ENCODE peak calls at places on chromosomes 6 and 20, in seven cellular contexts. One of them, this sample, is unnamed.

GRCh38 chr20:57590485-57591288 is 29.5 kb downstream of the ZBP1 start:
- DNase-seq in AG04450: no peak
- DNase-seq in CD8-positive, alpha-beta T cell: no peak
- DNase-seq in body of pancreas: no peak
- DNase-seq in adrenal gland: no peak
- DNase-seq in CD4-positive, alpha-beta memory T cell: no peak
- DNase-seq in heart left ventricle: no peak
- DNase-seq in this sample: no peak

GRCh38 chr6:167589615-167589940 is 237.1 kb upstream of the AFDN start:
- DNase-seq in AG04450: no peak
- DNase-seq in CD8-positive, alpha-beta T cell: no peak
- DNase-seq in body of pancreas: no peak
- DNase-seq in adrenal gland: no peak
- DNase-seq in CD4-positive, alpha-beta memory T cell: no peak
- DNase-seq in heart left ventricle: no peak
- DNase-seq in this sample: no peak

GRCh38 chr20:32195581-32195980 is 12.0 kb downstream of the PLAGL2 start:
- DNase-seq in AG04450: no peak
- DNase-seq in CD8-positive, alpha-beta T cell: no peak
- DNase-seq in body of pancreas: peak
- DNase-seq in adrenal gland: no peak
- DNase-seq in CD4-positive, alpha-beta memory T cell: no peak
- DNase-seq in heart left ventricle: no peak
- DNase-seq in this sample: no peak

GRCh38 chr20:46151936-46152335 is 33.8 kb downstream of the CD40 start:
- DNase-seq in AG04450: no peak
- DNase-seq in CD8-positive, alpha-beta T cell: no peak
- DNase-seq in body of pancreas: no peak
- DNase-seq in adrenal gland: no peak
- DNase-seq in CD4-positive, alpha-beta memory T cell: no peak
- DNase-seq in heart left ventricle: no peak
- DNase-seq in this sample: no peak

GRCh38 chr6:69390125-69390524 is 406.7 kb downstream of the LMBRD1 start:
- DNase-seq in AG04450: no peak
- DNase-seq in CD8-positive, alpha-beta T cell: no peak
- DNase-seq in body of pancreas: no peak
- DNase-seq in adrenal gland: no peak
- DNase-seq in CD4-positive, alpha-beta memory T cell: no peak
- DNase-seq in heart left ventricle: no peak
- DNase-seq in this sample: no peak

GRCh38 chr20:58701431-58702160 is 9.0 kb downstream of the NPEPL1 start:
- DNase-seq in AG04450: no peak
- DNase-seq in CD8-positive, alpha-beta T cell: no peak
- DNase-seq in body of pancreas: no peak
- DNase-seq in adrenal gland: peak
- DNase-seq in CD4-positive, alpha-beta memory T cell: no peak
- DNase-seq in heart left ventricle: no peak
- DNase-seq in this sample: no peak

GRCh38 chr6:75993236-75994162 is 79.0 kb downstream of the IMPG1 start:
- DNase-seq in AG04450: no peak
- DNase-seq in CD8-positive, alpha-beta T cell: no peak
- DNase-seq in body of pancreas: no peak
- DNase-seq in adrenal gland: no peak
- DNase-seq in CD4-positive, alpha-beta memory T cell: no peak
- DNase-seq in heart left ventricle: no peak
- DNase-seq in this sample: no peak

GRCh38 chr6:83514877-83515466 is 2.6 kb downstream of the PRSS35 start:
- DNase-seq in AG04450: peak
- DNase-seq in CD8-positive, alpha-beta T cell: no peak
- DNase-seq in body of pancreas: peak
- DNase-seq in adrenal gland: no peak
- DNase-seq in CD4-positive, alpha-beta memory T cell: peak
- DNase-seq in heart left ventricle: no peak
- DNase-seq in this sample: peak

GRCh38 chr6:30883743-30884520 is at the start of gene DDR1:
- DNase-seq in AG04450: no peak
- DNase-seq in CD8-positive, alpha-beta T cell: peak
- DNase-seq in body of pancreas: peak
- DNase-seq in adrenal gland: peak
- DNase-seq in CD4-positive, alpha-beta memory T cell: peak
- DNase-seq in heart left ventricle: peak
- DNase-seq in this sample: no peak

GRCh38 chr20:55140631-55141030 is 665.2 kb downstream of the DOK5 start:
- DNase-seq in AG04450: no peak
- DNase-seq in CD8-positive, alpha-beta T cell: no peak
- DNase-seq in body of pancreas: no peak
- DNase-seq in adrenal gland: no peak
- DNase-seq in CD4-positive, alpha-beta memory T cell: no peak
- DNase-seq in heart left ventricle: no peak
- DNase-seq in this sample: no peak

GRCh38 chr6:125208625-125209249 is 55.2 kb downstream of the TPD52L1 start:
- DNase-seq in AG04450: no peak
- DNase-seq in CD8-positive, alpha-beta T cell: no peak
- DNase-seq in body of pancreas: no peak
- DNase-seq in adrenal gland: no peak
- DNase-seq in CD4-positive, alpha-beta memory T cell: no peak
- DNase-seq in heart left ventricle: no peak
- DNase-seq in this sample: no peak

GRCh38 chr6:147322299-147323162 is 118.3 kb downstream of the STXBP5 start:
- DNase-seq in AG04450: peak
- DNase-seq in CD8-positive, alpha-beta T cell: no peak
- DNase-seq in body of pancreas: peak
- DNase-seq in adrenal gland: no peak
- DNase-seq in CD4-positive, alpha-beta memory T cell: peak
- DNase-seq in heart left ventricle: no peak
- DNase-seq in this sample: peak

GRCh38 chr20:10716855-10717254 is 43.1 kb upstream of the JAG1 start:
- DNase-seq in AG04450: no peak
- DNase-seq in CD8-positive, alpha-beta T cell: no peak
- DNase-seq in body of pancreas: no peak
- DNase-seq in adrenal gland: no peak
- DNase-seq in CD4-positive, alpha-beta memory T cell: no peak
- DNase-seq in heart left ventricle: no peak
- DNase-seq in this sample: no peak

GRCh38 chr6:11593096-11593495 is 55.5 kb downstream of the TMEM170B start:
- DNase-seq in AG04450: no peak
- DNase-seq in CD8-positive, alpha-beta T cell: no peak
- DNase-seq in body of pancreas: no peak
- DNase-seq in adrenal gland: no peak
- DNase-seq in CD4-positive, alpha-beta memory T cell: no peak
- DNase-seq in heart left ventricle: no peak
- DNase-seq in this sample: no peak

GRCh38 chr6:47277702-47278101 is 32.0 kb downstream of the TNFRSF21 start:
- DNase-seq in AG04450: no peak
- DNase-seq in CD8-positive, alpha-beta T cell: no peak
- DNase-seq in body of pancreas: no peak
- DNase-seq in adrenal gland: no peak
- DNase-seq in CD4-positive, alpha-beta memory T cell: no peak
- DNase-seq in heart left ventricle: no peak
- DNase-seq in this sample: no peak

GRCh38 chr20:4613184-4613583 is 108.5 kb upstream of the PRND start:
- DNase-seq in AG04450: no peak
- DNase-seq in CD8-positive, alpha-beta T cell: no peak
- DNase-seq in body of pancreas: no peak
- DNase-seq in adrenal gland: no peak
- DNase-seq in CD4-positive, alpha-beta memory T cell: no peak
- DNase-seq in heart left ventricle: no peak
- DNase-seq in this sample: no peak

GRCh38 chr6:55983861-55984260 is 108.5 kb upstream of the BMP5 start:
- DNase-seq in AG04450: no peak
- DNase-seq in CD8-positive, alpha-beta T cell: no peak
- DNase-seq in body of pancreas: no peak
- DNase-seq in adrenal gland: no peak
- DNase-seq in CD4-positive, alpha-beta memory T cell: no peak
- DNase-seq in heart left ventricle: no peak
- DNase-seq in this sample: no peak

GRCh38 chr6:55974688-55975087 is 99.3 kb upstream of the BMP5 start:
- DNase-seq in AG04450: no peak
- DNase-seq in CD8-positive, alpha-beta T cell: no peak
- DNase-seq in body of pancreas: no peak
- DNase-seq in adrenal gland: no peak
- DNase-seq in CD4-positive, alpha-beta memory T cell: no peak
- DNase-seq in heart left ventricle: no peak
- DNase-seq in this sample: no peak

GRCh38 chr6:55980627-55981211 is 105.3 kb upstream of the BMP5 start:
- DNase-seq in AG04450: no peak
- DNase-seq in CD8-positive, alpha-beta T cell: no peak
- DNase-seq in body of pancreas: peak
- DNase-seq in adrenal gland: no peak
- DNase-seq in CD4-positive, alpha-beta memory T cell: no peak
- DNase-seq in heart left ventricle: no peak
- DNase-seq in this sample: no peak

GRCh38 chr6:55977959-55978358 is 102.6 kb upstream of the BMP5 start:
- DNase-seq in AG04450: no peak
- DNase-seq in CD8-positive, alpha-beta T cell: no peak
- DNase-seq in body of pancreas: no peak
- DNase-seq in adrenal gland: no peak
- DNase-seq in CD4-positive, alpha-beta memory T cell: no peak
- DNase-seq in heart left ventricle: no peak
- DNase-seq in this sample: no peak
- H3K4me3 ChIP-seq in AG04450: no peak
- H3K4me3 ChIP-seq in CD8-positive, alpha-beta T cell: no peak
- H3K4me3 ChIP-seq in body of pancreas: no peak
- H3K4me3 ChIP-seq in adrenal gland: no peak
- H3K4me3 ChIP-seq in CD4-positive, alpha-beta memory T cell: no peak
- H3K4me3 ChIP-seq in heart left ventricle: no peak
- H3K4me3 ChIP-seq in this sample: no peak

GRCh38 chr6:133062077-133062476 is 179.1 kb upstream of the EYA4 start:
- DNase-seq in AG04450: peak
- DNase-seq in CD8-positive, alpha-beta T cell: no peak
- DNase-seq in body of pancreas: no peak
- DNase-seq in adrenal gland: no peak
- DNase-seq in CD4-positive, alpha-beta memory T cell: no peak
- DNase-seq in heart left ventricle: no peak
- DNase-seq in this sample: no peak
- H3K4me3 ChIP-seq in AG04450: no peak
- H3K4me3 ChIP-seq in CD8-positive, alpha-beta T cell: no peak
- H3K4me3 ChIP-seq in body of pancreas: no peak
- H3K4me3 ChIP-seq in adrenal gland: no peak
- H3K4me3 ChIP-seq in CD4-positive, alpha-beta memory T cell: no peak
- H3K4me3 ChIP-seq in heart left ventricle: no peak
- H3K4me3 ChIP-seq in this sample: no peak

GRCh38 chr6:152705327-152705726 is 7.6 kb downstream of the MYCT1 start:
- DNase-seq in AG04450: no peak
- DNase-seq in CD8-positive, alpha-beta T cell: no peak
- DNase-seq in body of pancreas: no peak
- DNase-seq in adrenal gland: no peak
- DNase-seq in CD4-positive, alpha-beta memory T cell: no peak
- DNase-seq in heart left ventricle: no peak
- DNase-seq in this sample: no peak
- H3K4me3 ChIP-seq in AG04450: no peak
- H3K4me3 ChIP-seq in CD8-positive, alpha-beta T cell: no peak
- H3K4me3 ChIP-seq in body of pancreas: no peak
- H3K4me3 ChIP-seq in adrenal gland: no peak
- H3K4me3 ChIP-seq in CD4-positive, alpha-beta memory T cell: no peak
- H3K4me3 ChIP-seq in heart left ventricle: no peak
- H3K4me3 ChIP-seq in this sample: no peak

DNA sequence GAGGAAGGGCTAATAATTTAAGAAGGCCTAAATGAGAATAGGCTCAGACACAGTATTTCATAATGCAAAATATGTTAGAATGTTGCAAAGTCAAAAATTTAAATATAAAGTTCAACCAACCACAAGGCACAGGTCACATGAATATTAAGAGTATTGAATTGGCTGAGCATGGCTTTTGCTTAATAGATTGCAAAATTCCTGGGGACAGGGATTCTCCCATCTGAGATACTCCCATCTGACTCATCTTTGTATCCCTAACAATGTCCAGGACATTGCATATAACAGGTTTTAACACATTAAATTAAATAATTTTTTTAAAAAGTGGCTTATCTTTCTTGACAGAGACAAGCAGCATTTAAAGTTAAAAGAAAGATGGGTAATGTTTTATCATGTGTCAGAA is 32.8 kb upstream of the UTRN start:
- DNase-seq in AG04450: no peak
- DNase-seq in CD8-positive, alpha-beta T cell: no peak
- DNase-seq in body of pancreas: no peak
- DNase-seq in adrenal gland: no peak
- DNase-seq in CD4-positive, alpha-beta memory T cell: no peak
- DNase-seq in heart left ventricle: no peak
- DNase-seq in this sample: no peak
- H3K4me3 ChIP-seq in AG04450: no peak
- H3K4me3 ChIP-seq in CD8-positive, alpha-beta T cell: no peak
- H3K4me3 ChIP-seq in body of pancreas: no peak
- H3K4me3 ChIP-seq in adrenal gland: no peak
- H3K4me3 ChIP-seq in CD4-positive, alpha-beta memory T cell: no peak
- H3K4me3 ChIP-seq in heart left ventricle: no peak
- H3K4me3 ChIP-seq in this sample: no peak

GRCh38 chr6:131656667-131657066 is 19.6 kb downstream of the ENPP3 start:
- DNase-seq in AG04450: no peak
- DNase-seq in CD8-positive, alpha-beta T cell: no peak
- DNase-seq in body of pancreas: no peak
- DNase-seq in adrenal gland: no peak
- DNase-seq in CD4-positive, alpha-beta memory T cell: no peak
- DNase-seq in heart left ventricle: no peak
- DNase-seq in this sample: no peak
- H3K4me3 ChIP-seq in AG04450: no peak
- H3K4me3 ChIP-seq in CD8-positive, alpha-beta T cell: no peak
- H3K4me3 ChIP-seq in body of pancreas: no peak
- H3K4me3 ChIP-seq in adrenal gland: no peak
- H3K4me3 ChIP-seq in CD4-positive, alpha-beta memory T cell: no peak
- H3K4me3 ChIP-seq in heart left ventricle: no peak
- H3K4me3 ChIP-seq in this sample: no peak

GRCh38 chr6:44254957-44255808 is 2.1 kb downstream of the SLC35B2 start:
- DNase-seq in AG04450: no peak
- DNase-seq in CD8-positive, alpha-beta T cell: no peak
- DNase-seq in body of pancreas: no peak
- DNase-seq in adrenal gland: no peak
- DNase-seq in CD4-positive, alpha-beta memory T cell: no peak
- DNase-seq in heart left ventricle: no peak
- DNase-seq in this sample: no peak
- H3K4me3 ChIP-seq in AG04450: peak
- H3K4me3 ChIP-seq in CD8-positive, alpha-beta T cell: no peak
- H3K4me3 ChIP-seq in body of pancreas: no peak
- H3K4me3 ChIP-seq in adrenal gland: no peak
- H3K4me3 ChIP-seq in CD4-positive, alpha-beta memory T cell: no peak
- H3K4me3 ChIP-seq in heart left ventricle: no peak
- H3K4me3 ChIP-seq in this sample: no peak

DNA sequence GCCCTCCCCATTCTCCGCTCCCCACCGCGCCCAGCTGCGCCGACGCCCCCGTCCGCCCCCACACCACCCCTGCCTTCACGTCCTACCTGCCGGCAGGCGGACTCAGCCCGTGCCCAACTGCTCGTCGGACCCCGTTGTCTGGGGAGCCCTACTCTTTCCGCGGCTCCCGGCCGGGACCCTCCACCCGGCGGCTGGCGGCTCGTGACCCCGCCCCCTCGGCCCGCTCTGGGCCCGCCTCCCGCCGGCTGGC is at the start of gene SERAC1:
- DNase-seq in AG04450: no peak
- DNase-seq in CD8-positive, alpha-beta T cell: no peak
- DNase-seq in body of pancreas: no peak
- DNase-seq in adrenal gland: no peak
- DNase-seq in CD4-positive, alpha-beta memory T cell: no peak
- DNase-seq in heart left ventricle: no peak
- DNase-seq in this sample: no peak
- H3K4me3 ChIP-seq in AG04450: peak
- H3K4me3 ChIP-seq in CD8-positive, alpha-beta T cell: peak
- H3K4me3 ChIP-seq in body of pancreas: peak
- H3K4me3 ChIP-seq in adrenal gland: peak
- H3K4me3 ChIP-seq in CD4-positive, alpha-beta memory T cell: peak
- H3K4me3 ChIP-seq in heart left ventricle: peak
- H3K4me3 ChIP-seq in this sample: peak